ENCODE peak calls at places on chromosomes 5 and 9, in six cellular contexts. One of them, this sample, is unnamed.

GRCh38 chr5:130529716-130530485 is 625.6 kb downstream of the CHSY3 start:
- DNase-seq in colonic mucosa: no peak
- DNase-seq in body of pancreas: no peak
- DNase-seq in CD4-positive, CD25-positive, alpha-beta regulatory T cell: no peak
- DNase-seq in kidney: no peak
- DNase-seq in adrenal gland: no peak
- DNase-seq in this sample: no peak

GRCh38 chr5:17229308-17229707 is 11.9 kb downstream of the BASP1 start:
- DNase-seq in colonic mucosa: no peak
- DNase-seq in body of pancreas: no peak
- DNase-seq in adrenal gland: no peak
- DNase-seq in kidney: no peak
- DNase-seq in CD4-positive, CD25-positive, alpha-beta regulatory T cell: no peak
- DNase-seq in this sample: no peak

GRCh38 chr5:115561176-115561575 is 16.6 kb upstream of the FEM1C start:
- DNase-seq in adrenal gland: no peak
- DNase-seq in body of pancreas: no peak
- DNase-seq in CD4-positive, CD25-positive, alpha-beta regulatory T cell: no peak
- DNase-seq in kidney: no peak
- DNase-seq in colonic mucosa: no peak
- DNase-seq in this sample: no peak

GRCh38 chr5:9523090-9523813 is 22.6 kb downstream of the SEMA5A start:
- DNase-seq in CD4-positive, CD25-positive, alpha-beta regulatory T cell: no peak
- DNase-seq in body of pancreas: no peak
- DNase-seq in adrenal gland: no peak
- DNase-seq in colonic mucosa: no peak
- DNase-seq in kidney: no peak
- DNase-seq in this sample: peak; percentile 94

GRCh38 chr9:13948037-13948436 is 365.9 kb downstream of the NFIB start:
- DNase-seq in CD4-positive, CD25-positive, alpha-beta regulatory T cell: no peak
- DNase-seq in kidney: no peak
- DNase-seq in adrenal gland: no peak
- DNase-seq in colonic mucosa: no peak
- DNase-seq in body of pancreas: no peak
- DNase-seq in this sample: no peak

GRCh38 chr9:77726289-77726688 is 78.2 kb upstream of the GNA14 start:
- DNase-seq in colonic mucosa: no peak
- DNase-seq in kidney: no peak
- DNase-seq in CD4-positive, CD25-positive, alpha-beta regulatory T cell: no peak
- DNase-seq in body of pancreas: no peak
- DNase-seq in adrenal gland: no peak
- DNase-seq in this sample: no peak

GRCh38 chr5:138789771-138790242 is 36.6 kb downstream of the CTNNA1 start:
- DNase-seq in body of pancreas: no peak
- DNase-seq in adrenal gland: peak; percentile 28
- DNase-seq in CD4-positive, CD25-positive, alpha-beta regulatory T cell: peak; percentile 57
- DNase-seq in kidney: no peak
- DNase-seq in colonic mucosa: no peak
- DNase-seq in this sample: no peak

GRCh38 chr5:76744632-76745031 is 28.7 kb downstream of the F2R start:
- DNase-seq in adrenal gland: no peak
- DNase-seq in body of pancreas: no peak
- DNase-seq in colonic mucosa: no peak
- DNase-seq in kidney: no peak
- DNase-seq in CD4-positive, CD25-positive, alpha-beta regulatory T cell: no peak
- DNase-seq in this sample: no peak

GRCh38 chr9:132794730-132795380 is 83.2 kb downstream of the AK8 start:
- DNase-seq in colonic mucosa: peak; percentile 72
- DNase-seq in body of pancreas: no peak
- DNase-seq in kidney: no peak
- DNase-seq in adrenal gland: no peak
- DNase-seq in CD4-positive, CD25-positive, alpha-beta regulatory T cell: no peak
- DNase-seq in this sample: no peak

GRCh38 chr9:135083241-135083810 is 4.1 kb upstream of the OLFM1 start:
- DNase-seq in body of pancreas: no peak
- DNase-seq in kidney: peak; percentile 35
- DNase-seq in adrenal gland: no peak
- DNase-seq in CD4-positive, CD25-positive, alpha-beta regulatory T cell: no peak
- DNase-seq in colonic mucosa: no peak
- DNase-seq in this sample: no peak

GRCh38 chr9:83688921-83689320 is 18.8 kb downstream of the UBQLN1 start:
- DNase-seq in body of pancreas: no peak
- DNase-seq in colonic mucosa: no peak
- DNase-seq in kidney: no peak
- DNase-seq in adrenal gland: no peak
- DNase-seq in CD4-positive, CD25-positive, alpha-beta regulatory T cell: no peak
- DNase-seq in this sample: no peak

GRCh38 chr5:14305045-14305444 is 161.9 kb downstream of the TRIO start:
- DNase-seq in body of pancreas: no peak
- DNase-seq in colonic mucosa: no peak
- DNase-seq in kidney: no peak
- DNase-seq in CD4-positive, CD25-positive, alpha-beta regulatory T cell: no peak
- DNase-seq in adrenal gland: peak; percentile 71
- DNase-seq in this sample: peak; percentile 67

GRCh38 chr9:90322296-90322695 is 320.3 kb downstream of the DIRAS2 start:
- DNase-seq in kidney: no peak
- DNase-seq in adrenal gland: no peak
- DNase-seq in CD4-positive, CD25-positive, alpha-beta regulatory T cell: no peak
- DNase-seq in body of pancreas: no peak
- DNase-seq in colonic mucosa: no peak
- DNase-seq in this sample: no peak

GRCh38 chr5:116442095-116442534 is 132.5 kb downstream of the SEMA6A start:
- DNase-seq in colonic mucosa: no peak
- DNase-seq in kidney: peak; percentile 88
- DNase-seq in CD4-positive, CD25-positive, alpha-beta regulatory T cell: no peak
- DNase-seq in adrenal gland: peak; percentile 71
- DNase-seq in body of pancreas: peak; percentile 72
- DNase-seq in this sample: peak; percentile 69

GRCh38 chr5:150058480-150059126 is 27.8 kb downstream of the CSF1R start:
- DNase-seq in body of pancreas: no peak
- DNase-seq in kidney: no peak
- DNase-seq in colonic mucosa: peak; percentile 26
- DNase-seq in adrenal gland: peak; percentile 73
- DNase-seq in CD4-positive, CD25-positive, alpha-beta regulatory T cell: no peak
- DNase-seq in this sample: peak; percentile 81

GRCh38 chr5:157859227-157859575 is 256 bp upstream of the CLINT1 start:
- DNase-seq in CD4-positive, CD25-positive, alpha-beta regulatory T cell: no peak
- DNase-seq in body of pancreas: no peak
- DNase-seq in adrenal gland: no peak
- DNase-seq in colonic mucosa: no peak
- DNase-seq in kidney: no peak
- DNase-seq in this sample: no peak

GRCh38 chr9:134243778-134244467 is 79.6 kb upstream of the RNU6ATAC start:
- DNase-seq in CD4-positive, CD25-positive, alpha-beta regulatory T cell: peak; percentile 14
- DNase-seq in colonic mucosa: no peak
- DNase-seq in adrenal gland: peak; percentile 45
- DNase-seq in kidney: peak; percentile 47
- DNase-seq in body of pancreas: no peak
- DNase-seq in this sample: no peak

GRCh38 chr9:2559212-2560152 is 62.1 kb upstream of the VLDLR start:
- DNase-seq in CD4-positive, CD25-positive, alpha-beta regulatory T cell: no peak
- DNase-seq in colonic mucosa: peak; percentile 50
- DNase-seq in body of pancreas: peak; percentile 91
- DNase-seq in adrenal gland: peak; percentile 94
- DNase-seq in kidney: peak; percentile 89
- DNase-seq in this sample: peak; percentile 63

GRCh38 chr5:68054625-68055024 is 160.9 kb upstream of the PIK3R1 start:
- DNase-seq in CD4-positive, CD25-positive, alpha-beta regulatory T cell: no peak
- DNase-seq in body of pancreas: no peak
- DNase-seq in adrenal gland: no peak
- DNase-seq in kidney: no peak
- DNase-seq in colonic mucosa: no peak
- DNase-seq in this sample: no peak

GRCh38 chr9:29751220-29751619 is 2177.9 kb upstream of the C9orf72 start:
- DNase-seq in body of pancreas: no peak
- DNase-seq in kidney: no peak
- DNase-seq in adrenal gland: no peak
- DNase-seq in colonic mucosa: no peak
- DNase-seq in CD4-positive, CD25-positive, alpha-beta regulatory T cell: no peak
- DNase-seq in this sample: no peak

GRCh38 chr9:118422513-118422912 is 718.3 kb downstream of the TLR4 start:
- DNase-seq in adrenal gland: no peak
- DNase-seq in colonic mucosa: no peak
- DNase-seq in CD4-positive, CD25-positive, alpha-beta regulatory T cell: no peak
- DNase-seq in kidney: no peak
- DNase-seq in body of pancreas: no peak
- DNase-seq in this sample: no peak

GRCh38 chr5:16051246-16051645 is 128.3 kb downstream of the MARCHF11 start:
- DNase-seq in kidney: no peak
- DNase-seq in colonic mucosa: no peak
- DNase-seq in CD4-positive, CD25-positive, alpha-beta regulatory T cell: no peak
- DNase-seq in adrenal gland: no peak
- DNase-seq in body of pancreas: no peak
- DNase-seq in this sample: no peak

GRCh38 chr5:34923694-34924461 is 5.5 kb upstream of the DNAJC21 start:
- DNase-seq in kidney: no peak
- DNase-seq in CD4-positive, CD25-positive, alpha-beta regulatory T cell: peak; percentile 61
- DNase-seq in adrenal gland: peak; percentile 50
- DNase-seq in body of pancreas: peak; percentile 21
- DNase-seq in colonic mucosa: no peak
- DNase-seq in this sample: peak; percentile 87

GRCh38 chr9:136309101-136309801 is 5.4 kb upstream of the CCDC187 start:
- DNase-seq in kidney: peak; percentile 71
- DNase-seq in adrenal gland: no peak
- DNase-seq in body of pancreas: no peak
- DNase-seq in colonic mucosa: no peak
- DNase-seq in CD4-positive, CD25-positive, alpha-beta regulatory T cell: peak; percentile 14
- DNase-seq in this sample: no peak

GRCh38 chr9:135015986-135016640 is 71.4 kb upstream of the OLFM1 start:
- DNase-seq in colonic mucosa: no peak
- DNase-seq in adrenal gland: no peak
- DNase-seq in body of pancreas: no peak
- DNase-seq in kidney: peak; percentile 38
- DNase-seq in CD4-positive, CD25-positive, alpha-beta regulatory T cell: no peak
- DNase-seq in this sample: no peak

GRCh38 chr5:93163010-93163663 is 417.9 kb downstream of the NR2F1-AS1 start:
- DNase-seq in adrenal gland: no peak
- DNase-seq in colonic mucosa: no peak
- DNase-seq in body of pancreas: no peak
- DNase-seq in kidney: no peak
- DNase-seq in CD4-positive, CD25-positive, alpha-beta regulatory T cell: no peak
- DNase-seq in this sample: peak; percentile 72

DNA sequence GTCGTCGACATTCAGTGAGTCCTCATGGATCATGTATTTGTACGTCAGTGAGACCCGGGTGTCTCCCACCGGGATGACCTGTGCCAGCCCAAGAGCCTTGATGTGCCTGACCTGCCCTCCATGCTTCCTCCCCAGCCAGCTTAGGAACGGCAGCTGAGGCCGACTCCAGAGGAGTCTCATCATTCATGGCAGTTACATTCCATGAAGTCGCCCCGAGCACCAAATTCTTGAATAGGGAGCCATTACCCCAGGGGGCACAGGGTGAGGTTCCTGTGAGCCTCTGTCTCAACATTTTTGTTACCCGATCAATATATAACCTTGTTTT is 67.8 kb downstream of the ZNF354C start:
- DNase-seq in kidney: peak; percentile 49
- DNase-seq in body of pancreas: no peak
- DNase-seq in colonic mucosa: no peak
- DNase-seq in adrenal gland: no peak
- DNase-seq in CD4-positive, CD25-positive, alpha-beta regulatory T cell: no peak
- DNase-seq in this sample: peak; percentile 35
- H3K9me3 ChIP-seq in kidney: no peaks in the 10 kb centered on the region
- H3K9me3 ChIP-seq in body of pancreas: no peaks in the 10 kb centered on the region
- H3K9me3 ChIP-seq in colonic mucosa: no peaks in the 10 kb centered on the region
- H3K9me3 ChIP-seq in adrenal gland: no peaks in the 10 kb centered on the region
- H3K9me3 ChIP-seq in CD4-positive, CD25-positive, alpha-beta regulatory T cell: no peaks in the 10 kb centered on the region
- H3K9me3 ChIP-seq in this sample: peaks cover 73% of the 10 kb centered on the region

GRCh38 chr5:61301820-61302563 is 30.1 kb upstream of the ZSWIM6 start:
- DNase-seq in kidney: peak; percentile 76
- DNase-seq in CD4-positive, CD25-positive, alpha-beta regulatory T cell: no peak
- DNase-seq in adrenal gland: peak; percentile 93
- DNase-seq in colonic mucosa: peak; percentile 68
- DNase-seq in body of pancreas: peak; percentile 93
- DNase-seq in this sample: peak; percentile 95
- H3K27ac ChIP-seq in kidney: peak overlapping the region; percentile 26
- H3K27ac ChIP-seq in CD4-positive, CD25-positive, alpha-beta regulatory T cell: no peak overlapping the region
- H3K27ac ChIP-seq in adrenal gland: no peak overlapping the region
- H3K27ac ChIP-seq in colonic mucosa: no peak overlapping the region
- H3K27ac ChIP-seq in body of pancreas: peak overlapping the region; percentile 82
- H3K27ac ChIP-seq in this sample: peak overlapping the region; percentile 95

GRCh38 chr9:130189840-130190239 is 17.6 kb downstream of the NCS1 start:
- DNase-seq in kidney: no peak
- DNase-seq in CD4-positive, CD25-positive, alpha-beta regulatory T cell: no peak
- DNase-seq in colonic mucosa: no peak
- DNase-seq in body of pancreas: no peak
- DNase-seq in adrenal gland: no peak
- DNase-seq in this sample: no peak
- H3K4me1 ChIP-seq in kidney: peaks cover 38% of the 10 kb centered on the region
- H3K4me1 ChIP-seq in CD4-positive, CD25-positive, alpha-beta regulatory T cell: no peaks in the 10 kb centered on the region
- H3K4me1 ChIP-seq in colonic mucosa: peaks cover 5% of the 10 kb centered on the region
- H3K4me1 ChIP-seq in body of pancreas: peaks cover 43% of the 10 kb centered on the region
- H3K4me1 ChIP-seq in adrenal gland: peaks cover 44% of the 10 kb centered on the region
- H3K4me1 ChIP-seq in this sample: peaks cover 30% of the 10 kb centered on the region

GRCh38 chr5:141393267-141393666 is 834 bp downstream of the PCDHGA8 start:
- DNase-seq in CD4-positive, CD25-positive, alpha-beta regulatory T cell: no peak
- DNase-seq in kidney: no peak
- DNase-seq in colonic mucosa: no peak
- DNase-seq in body of pancreas: no peak
- DNase-seq in adrenal gland: no peak
- DNase-seq in this sample: no peak
- H3K9me3 ChIP-seq in CD4-positive, CD25-positive, alpha-beta regulatory T cell: peaks cover 23% of the 10 kb centered on the region
- H3K9me3 ChIP-seq in kidney: peaks cover 67% of the 10 kb centered on the region
- H3K9me3 ChIP-seq in colonic mucosa: no peaks in the 10 kb centered on the region
- H3K9me3 ChIP-seq in body of pancreas: peaks cover 66% of the 10 kb centered on the region
- H3K9me3 ChIP-seq in adrenal gland: peaks cover 5% of the 10 kb centered on the region
- H3K9me3 ChIP-seq in this sample: peaks cover 39% of the 10 kb centered on the region

GRCh38 chr9:16337322-16338029 is 533.0 kb downstream of the BNC2 start:
- DNase-seq in body of pancreas: no peak
- DNase-seq in kidney: no peak
- DNase-seq in adrenal gland: peak; percentile 59
- DNase-seq in CD4-positive, CD25-positive, alpha-beta regulatory T cell: no peak
- DNase-seq in colonic mucosa: no peak
- DNase-seq in this sample: peak; percentile 43

GRCh38 chr9:16336833-16337232 is 533.6 kb downstream of the BNC2 start:
- DNase-seq in CD4-positive, CD25-positive, alpha-beta regulatory T cell: no peak
- DNase-seq in colonic mucosa: no peak
- DNase-seq in adrenal gland: no peak
- DNase-seq in body of pancreas: no peak
- DNase-seq in kidney: no peak
- DNase-seq in this sample: no peak

GRCh38 chr9:16331527-16331926 is 538.9 kb downstream of the BNC2 start:
- DNase-seq in colonic mucosa: no peak
- DNase-seq in kidney: no peak
- DNase-seq in CD4-positive, CD25-positive, alpha-beta regulatory T cell: no peak
- DNase-seq in adrenal gland: no peak
- DNase-seq in body of pancreas: no peak
- DNase-seq in this sample: no peak

GRCh38 chr9:16333697-16334096 is 536.8 kb downstream of the BNC2 start:
- DNase-seq in kidney: no peak
- DNase-seq in colonic mucosa: no peak
- DNase-seq in CD4-positive, CD25-positive, alpha-beta regulatory T cell: no peak
- DNase-seq in body of pancreas: no peak
- DNase-seq in adrenal gland: no peak
- DNase-seq in this sample: no peak

GRCh38 chr9:16335788-16336580 is 534.5 kb downstream of the BNC2 start:
- DNase-seq in CD4-positive, CD25-positive, alpha-beta regulatory T cell: no peak
- DNase-seq in kidney: peak; percentile 81
- DNase-seq in body of pancreas: peak; percentile 33
- DNase-seq in adrenal gland: peak; percentile 96
- DNase-seq in colonic mucosa: peak; percentile 44
- DNase-seq in this sample: peak; percentile 76
- H3K27ac ChIP-seq in CD4-positive, CD25-positive, alpha-beta regulatory T cell: no peak overlapping the region
- H3K27ac ChIP-seq in kidney: no peak overlapping the region
- H3K27ac ChIP-seq in body of pancreas: no peak overlapping the region
- H3K27ac ChIP-seq in adrenal gland: peak overlapping the region; percentile 61
- H3K27ac ChIP-seq in colonic mucosa: no peak overlapping the region
- H3K27ac ChIP-seq in this sample: peak overlapping the region; percentile 84

This sample was measured in SJSA1.